ENCODE peak calls at places on chromosomes 3 and 15, in five cellular contexts. One of them, this sample, is unnamed.

GRCh38 chr3:141412087-141412935 is 44.0 kb downstream of the ZBTB38 start:
- DNase-seq in H1: no peak
- DNase-seq in GM12878: no peak
- DNase-seq in SK-N-SH: no peak
- DNase-seq in HepG2: peak; percentile 49
- DNase-seq in this sample: no peak

GRCh38 chr15:74995779-74996765 is 709 bp downstream of the SCAMP5 start:
- DNase-seq in H1: peak; percentile 71
- DNase-seq in GM12878: no peak
- DNase-seq in SK-N-SH: peak; percentile 89
- DNase-seq in HepG2: peak; percentile 50
- DNase-seq in this sample: no peak

GRCh38 chr15:71392821-71393220 is 277.6 kb downstream of the THSD4 start:
- DNase-seq in H1: no peak
- DNase-seq in GM12878: no peak
- DNase-seq in SK-N-SH: no peak
- DNase-seq in HepG2: no peak
- DNase-seq in this sample: no peak

GRCh38 chr3:150829408-150829807 is 66.4 kb upstream of the SIAH2 start:
- DNase-seq in H1: no peak
- DNase-seq in GM12878: no peak
- DNase-seq in SK-N-SH: no peak
- DNase-seq in HepG2: no peak
- DNase-seq in this sample: no peak

GRCh38 chr3:54863366-54863765 is 64.5 kb downstream of the LRTM1 start:
- DNase-seq in H1: no peak
- DNase-seq in GM12878: no peak
- DNase-seq in SK-N-SH: no peak
- DNase-seq in HepG2: no peak
- DNase-seq in this sample: no peak

GRCh38 chr3:56361731-56362130 is 106.5 kb downstream of the ERC2 start:
- DNase-seq in H1: no peak
- DNase-seq in GM12878: no peak
- DNase-seq in SK-N-SH: no peak
- DNase-seq in HepG2: no peak
- DNase-seq in this sample: no peak

GRCh38 chr3:38966956-38967795 is 84.6 kb downstream of the SCN11A start:
- DNase-seq in H1: no peak
- DNase-seq in GM12878: no peak
- DNase-seq in SK-N-SH: no peak
- DNase-seq in HepG2: no peak
- DNase-seq in this sample: no peak

GRCh38 chr3:13200951-13201350 is 127.7 kb upstream of the IQSEC1 start:
- DNase-seq in H1: no peak
- DNase-seq in GM12878: no peak
- DNase-seq in SK-N-SH: peak; percentile 74
- DNase-seq in HepG2: peak; percentile 25
- DNase-seq in this sample: no peak

GRCh38 chr3:20073068-20073467 is 32.8 kb downstream of the KAT2B start:
- DNase-seq in H1: no peak
- DNase-seq in GM12878: no peak
- DNase-seq in SK-N-SH: no peak
- DNase-seq in HepG2: no peak
- DNase-seq in this sample: no peak

DNA sequence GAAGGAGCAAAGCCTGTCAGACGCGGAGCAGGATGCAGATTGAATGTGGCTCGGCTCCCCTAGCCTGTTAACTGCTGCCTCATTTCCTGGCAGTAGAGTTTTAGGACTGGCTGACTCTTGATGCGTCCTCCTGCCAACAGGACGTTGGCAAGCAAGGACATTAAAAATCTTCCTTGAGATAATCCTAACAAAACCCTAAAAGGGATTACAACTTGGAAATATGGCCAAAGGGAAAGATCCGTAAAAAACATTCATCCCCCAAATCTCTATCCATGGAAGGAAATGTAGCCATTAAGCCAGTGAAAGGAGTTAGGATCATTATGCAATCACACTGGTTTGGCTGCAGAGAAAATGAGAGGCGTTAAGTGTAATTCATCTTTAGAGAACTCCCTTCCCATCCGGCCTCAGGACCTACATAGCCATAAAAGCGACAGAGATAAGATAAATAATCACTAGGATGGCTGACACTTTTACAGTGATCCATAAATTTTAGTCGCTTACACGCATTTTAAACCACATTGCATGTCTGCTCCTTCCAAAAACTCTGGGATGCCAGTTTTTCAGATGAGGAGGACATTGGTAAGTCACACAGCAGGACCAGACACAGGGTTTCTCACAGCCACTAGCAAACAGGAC is 44.5 kb upstream of the C3orf80 start:
- DNase-seq in H1: peak; percentile 11
- DNase-seq in GM12878: no peak
- DNase-seq in SK-N-SH: peak; percentile 17
- DNase-seq in HepG2: no peak
- DNase-seq in this sample: no peak
- TF ChIP-seq EP300 in H1: no peak
- TF ChIP-seq EP300 in GM12878: no peak
- TF ChIP-seq EP300 in SK-N-SH: no peak
- TF ChIP-seq EP300 in HepG2: no peak
- TF ChIP-seq EP300 in this sample: no peak

DNA sequence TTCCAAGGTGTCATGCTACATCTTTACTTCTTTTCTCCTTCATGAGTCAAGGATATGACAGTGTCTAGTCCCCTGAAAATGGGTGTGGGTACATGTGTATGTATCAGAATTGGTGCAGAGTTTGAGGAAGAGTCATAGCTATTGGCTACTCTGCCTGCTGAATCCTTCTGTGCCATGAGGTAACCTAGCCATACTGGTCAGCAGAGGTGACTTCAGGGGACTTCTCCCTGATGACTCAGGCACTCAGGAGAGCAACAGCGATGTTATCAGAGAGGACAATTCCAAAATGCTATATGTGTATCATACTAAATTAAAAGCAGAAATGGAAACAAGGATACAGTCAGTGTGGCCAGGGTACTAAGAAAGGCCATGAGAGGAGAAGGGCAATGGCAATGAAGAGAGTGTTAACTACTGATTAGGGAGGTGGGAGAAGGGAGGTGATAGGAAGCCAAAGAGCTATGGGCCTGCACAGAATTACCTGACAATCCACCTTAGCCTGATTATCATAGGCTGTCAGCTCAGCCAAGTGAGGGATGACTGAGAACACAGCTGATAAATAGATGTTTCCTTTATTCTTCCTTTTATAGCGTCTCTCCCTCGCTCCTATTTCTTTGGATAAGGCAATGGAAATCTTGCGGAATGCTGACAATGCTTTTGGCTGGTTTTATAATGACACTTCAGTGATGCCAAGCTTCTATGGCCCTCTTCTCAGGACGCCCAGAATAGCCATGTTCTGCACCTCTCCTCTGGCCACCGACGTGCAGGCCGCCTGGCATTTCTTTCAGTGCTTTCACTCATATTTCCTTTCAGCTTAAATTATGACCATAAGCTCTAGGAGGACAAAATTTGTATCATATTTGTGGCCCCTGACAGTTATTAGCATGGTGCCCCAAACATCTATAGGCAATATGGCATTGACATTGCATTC is 90.6 kb downstream of the FGF12 start:
- DNase-seq in H1: no peak
- DNase-seq in GM12878: no peak
- DNase-seq in SK-N-SH: no peak
- DNase-seq in HepG2: no peak
- DNase-seq in this sample: no peak
- TF ChIP-seq TAF1 in H1: no peak
- TF ChIP-seq TAF1 in GM12878: no peak
- TF ChIP-seq TAF1 in SK-N-SH: no peak
- TF ChIP-seq TAF1 in HepG2: no peak
- TF ChIP-seq TAF1 in this sample: no peak

GRCh38 chr3:126186271-126186670 is 5.9 kb upstream of the ALDH1L1 start:
- DNase-seq in H1: no peak
- DNase-seq in GM12878: no peak
- DNase-seq in SK-N-SH: no peak
- DNase-seq in HepG2: no peak
- DNase-seq in this sample: no peak

GRCh38 chr3:126181398-126181725 is 976 bp upstream of the ALDH1L1 start:
- DNase-seq in H1: no peak
- DNase-seq in GM12878: no peak
- DNase-seq in SK-N-SH: no peak
- DNase-seq in HepG2: no peak
- DNase-seq in this sample: no peak

GRCh38 chr3:126184465-126185000 is 4.1 kb upstream of the ALDH1L1 start:
- DNase-seq in H1: no peak
- DNase-seq in GM12878: no peak
- DNase-seq in SK-N-SH: no peak
- DNase-seq in HepG2: peak; percentile 90
- DNase-seq in this sample: no peak

GRCh38 chr3:126179825-126180476 is 435 bp downstream of the ALDH1L1 start:
- DNase-seq in H1: peak; percentile 82
- DNase-seq in GM12878: no peak
- DNase-seq in SK-N-SH: peak; percentile 85
- DNase-seq in HepG2: peak; percentile 89
- DNase-seq in this sample: no peak

DNA sequence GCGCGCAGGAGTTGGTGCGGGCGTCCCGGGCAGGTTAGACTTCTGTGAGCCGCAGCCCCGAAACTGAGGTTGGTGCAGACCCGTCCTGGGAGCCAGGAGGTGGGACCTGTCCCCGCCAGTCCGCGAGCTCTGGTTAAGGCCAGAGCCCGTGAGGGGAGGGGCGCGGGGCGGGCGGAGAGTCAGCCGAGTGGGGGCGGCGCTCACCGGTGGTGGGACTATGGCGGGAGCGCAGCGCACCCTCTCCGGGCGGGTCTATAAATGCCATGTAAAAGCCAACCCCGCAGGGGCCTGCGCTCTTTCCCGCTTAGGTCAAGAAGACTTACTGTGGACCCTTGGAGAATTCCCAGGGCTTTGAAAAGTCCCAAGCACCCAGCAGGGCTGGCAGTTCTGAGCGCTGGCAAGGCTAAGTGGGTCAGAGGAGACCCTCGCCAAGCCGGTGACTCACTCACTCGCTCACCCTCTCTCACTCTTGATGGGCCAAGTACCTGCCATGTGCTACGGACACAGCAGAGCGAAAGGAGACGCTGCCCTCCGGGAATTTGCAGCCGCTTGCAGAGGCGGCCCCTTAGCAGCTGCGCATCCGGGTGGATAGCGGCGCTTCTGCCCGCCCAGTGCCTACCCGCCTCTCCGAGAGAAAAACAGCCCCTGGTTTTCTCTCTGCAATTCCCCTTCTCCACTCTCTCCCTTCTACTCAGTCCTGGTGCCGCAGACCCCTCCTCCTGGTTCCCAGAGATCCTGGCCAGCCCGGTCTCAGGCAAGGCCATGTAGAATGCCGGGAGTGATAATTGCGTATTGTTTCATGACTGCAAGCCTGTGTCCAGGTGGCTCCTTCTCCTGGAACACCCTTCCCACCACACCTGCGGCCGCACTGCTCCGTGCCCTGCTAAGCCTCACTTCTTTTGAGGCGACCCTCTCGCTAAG is at the start of gene ALDH1L1:
- DNase-seq in H1: peak; percentile 84
- DNase-seq in GM12878: no peak
- DNase-seq in SK-N-SH: peak; percentile 76
- DNase-seq in HepG2: peak; percentile 69
- DNase-seq in this sample: no peak
- TF ChIP-seq EP300 in H1: no peak
- TF ChIP-seq EP300 in GM12878: no peak
- TF ChIP-seq EP300 in SK-N-SH: no peak
- TF ChIP-seq EP300 in HepG2: no peak
- TF ChIP-seq EP300 in this sample: no peak

GRCh38 chr3:110180733-110181132 is 843.4 kb upstream of the DPPA4 start:
- DNase-seq in H1: no peak
- DNase-seq in GM12878: no peak
- DNase-seq in SK-N-SH: no peak
- DNase-seq in HepG2: no peak
- DNase-seq in this sample: no peak
- TF ChIP-seq TAF1 in H1: no peak
- TF ChIP-seq TAF1 in GM12878: no peak
- TF ChIP-seq TAF1 in SK-N-SH: no peak
- TF ChIP-seq TAF1 in HepG2: no peak
- TF ChIP-seq TAF1 in this sample: no peak

GRCh38 chr3:21195203-21195602 is 555.8 kb downstream of the ZNF385D start:
- DNase-seq in H1: no peak
- DNase-seq in GM12878: no peak
- DNase-seq in SK-N-SH: no peak
- DNase-seq in HepG2: no peak
- DNase-seq in this sample: no peak
- TF ChIP-seq EP300 in H1: no peak
- TF ChIP-seq EP300 in GM12878: no peak
- TF ChIP-seq EP300 in SK-N-SH: no peak
- TF ChIP-seq EP300 in HepG2: no peak
- TF ChIP-seq EP300 in this sample: no peak

GRCh38 chr3:119831022-119831421 is 49.1 kb downstream of the NR1I2 start:
- DNase-seq in H1: no peak
- DNase-seq in GM12878: no peak
- DNase-seq in SK-N-SH: no peak
- DNase-seq in HepG2: no peak
- DNase-seq in this sample: no peak

GRCh38 chr3:119829431-119829830 is 47.5 kb downstream of the NR1I2 start:
- DNase-seq in H1: no peak
- DNase-seq in GM12878: no peak
- DNase-seq in SK-N-SH: no peak
- DNase-seq in HepG2: no peak
- DNase-seq in this sample: no peak

GRCh38 chr3:119827209-119827608 is 45.3 kb downstream of the NR1I2 start:
- DNase-seq in H1: no peak
- DNase-seq in GM12878: no peak
- DNase-seq in SK-N-SH: peak; percentile 48
- DNase-seq in HepG2: no peak
- DNase-seq in this sample: no peak

GRCh38 chr3:119825820-119826219 is 43.9 kb downstream of the NR1I2 start:
- DNase-seq in H1: no peak
- DNase-seq in GM12878: no peak
- DNase-seq in SK-N-SH: no peak
- DNase-seq in HepG2: peak; percentile 64
- DNase-seq in this sample: no peak

DNA sequence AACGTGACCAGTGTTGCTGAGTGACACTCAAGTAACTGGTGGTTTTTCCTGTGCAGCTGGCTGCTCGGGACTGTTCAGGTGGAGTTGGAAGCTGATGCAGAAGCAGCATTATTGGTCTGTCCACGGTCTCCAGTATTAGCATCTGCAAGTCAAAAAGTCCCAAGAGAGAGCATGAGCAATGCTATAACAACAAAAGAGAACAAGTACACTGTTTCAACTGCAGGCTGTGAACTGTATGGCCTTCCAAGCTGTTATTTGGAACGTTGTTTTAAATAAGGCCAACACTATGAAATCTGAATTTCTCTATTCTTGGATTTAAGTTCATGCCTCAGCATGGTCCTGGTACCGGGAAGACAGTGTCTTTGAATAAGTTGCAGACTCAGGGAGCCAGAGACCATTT is 44.8 kb downstream of the NR1I2 start:
- DNase-seq in H1: no peak
- DNase-seq in GM12878: no peak
- DNase-seq in SK-N-SH: no peak
- DNase-seq in HepG2: no peak
- DNase-seq in this sample: no peak
- TF ChIP-seq TAF1 in H1: no peak
- TF ChIP-seq TAF1 in GM12878: no peak
- TF ChIP-seq TAF1 in SK-N-SH: no peak
- TF ChIP-seq TAF1 in HepG2: no peak
- TF ChIP-seq TAF1 in this sample: no peak

GRCh38 chr15:93543093-93543492 is 454.1 kb upstream of the RGMA start:
- DNase-seq in H1: no peak
- DNase-seq in GM12878: no peak
- DNase-seq in SK-N-SH: no peak
- DNase-seq in HepG2: no peak
- DNase-seq in this sample: no peak
- TF ChIP-seq EP300 in H1: no peak
- TF ChIP-seq EP300 in GM12878: no peak
- TF ChIP-seq EP300 in SK-N-SH: no peak
- TF ChIP-seq EP300 in HepG2: no peak
- TF ChIP-seq EP300 in this sample: no peak